ENCODE peak calls at places on chromosome 18, in five cellular contexts. One of them, this sample, is unnamed.

GRCh38 chr18:58221060-58221725 is 177.2 kb downstream of the NEDD4L start:
- DNase-seq in progenitor cell of endocrine pancreas: no peak
- DNase-seq in Peyer's patch: no peak
- DNase-seq in lower lobe of right lung: peak
- DNase-seq in BE2C: no peak
- DNase-seq in this sample: no peak

GRCh38 chr18:44920441-44920840 is 239.8 kb downstream of the SETBP1 start:
- DNase-seq in progenitor cell of endocrine pancreas: no peak
- DNase-seq in Peyer's patch: no peak
- DNase-seq in lower lobe of right lung: no peak
- DNase-seq in BE2C: no peak
- DNase-seq in this sample: no peak

GRCh38 chr18:24027156-24027555 is 12.6 kb downstream of the TTC39C start:
- DNase-seq in progenitor cell of endocrine pancreas: no peak
- DNase-seq in Peyer's patch: no peak
- DNase-seq in lower lobe of right lung: no peak
- DNase-seq in BE2C: no peak
- DNase-seq in this sample: no peak

GRCh38 chr18:49461602-49461977 is 1.1 kb upstream of the DYM start:
- DNase-seq in progenitor cell of endocrine pancreas: no peak
- DNase-seq in Peyer's patch: no peak
- DNase-seq in lower lobe of right lung: no peak
- DNase-seq in BE2C: no peak
- DNase-seq in this sample: no peak

GRCh38 chr18:6355789-6356589 is 58.7 kb downstream of the L3MBTL4 start:
- DNase-seq in progenitor cell of endocrine pancreas: no peak
- DNase-seq in Peyer's patch: no peak
- DNase-seq in lower lobe of right lung: no peak
- DNase-seq in BE2C: no peak
- DNase-seq in this sample: peak

GRCh38 chr18:22625406-22625805 is 207.7 kb upstream of the CTAGE1 start:
- DNase-seq in progenitor cell of endocrine pancreas: no peak
- DNase-seq in Peyer's patch: no peak
- DNase-seq in lower lobe of right lung: no peak
- DNase-seq in BE2C: no peak
- DNase-seq in this sample: no peak

GRCh38 chr18:22115573-22115972 is 53.8 kb upstream of the GATA6 start:
- DNase-seq in progenitor cell of endocrine pancreas: no peak
- DNase-seq in Peyer's patch: no peak
- DNase-seq in lower lobe of right lung: no peak
- DNase-seq in BE2C: no peak
- DNase-seq in this sample: no peak

GRCh38 chr18:69845588-69846506 is 101.8 kb downstream of the CD226 start:
- DNase-seq in progenitor cell of endocrine pancreas: no peak
- DNase-seq in Peyer's patch: no peak
- DNase-seq in lower lobe of right lung: no peak
- DNase-seq in BE2C: no peak
- DNase-seq in this sample: no peak

GRCh38 chr18:51278045-51278649 is 80.7 kb upstream of the MEX3C start:
- DNase-seq in progenitor cell of endocrine pancreas: peak
- DNase-seq in Peyer's patch: no peak
- DNase-seq in lower lobe of right lung: no peak
- DNase-seq in BE2C: peak
- DNase-seq in this sample: no peak

GRCh38 chr18:48589797-48590519 is 51.1 kb downstream of the CTIF start:
- DNase-seq in progenitor cell of endocrine pancreas: no peak
- DNase-seq in Peyer's patch: no peak
- DNase-seq in lower lobe of right lung: no peak
- DNase-seq in BE2C: peak
- DNase-seq in this sample: no peak

GRCh38 chr18:36191286-36191685 is 4.0 kb downstream of the MOCOS start:
- DNase-seq in progenitor cell of endocrine pancreas: no peak
- DNase-seq in Peyer's patch: no peak
- DNase-seq in lower lobe of right lung: no peak
- DNase-seq in BE2C: no peak
- DNase-seq in this sample: no peak

GRCh38 chr18:76670564-76671288 is 151.6 kb upstream of the ZNF236 start:
- DNase-seq in progenitor cell of endocrine pancreas: no peak
- DNase-seq in Peyer's patch: no peak
- DNase-seq in lower lobe of right lung: no peak
- DNase-seq in BE2C: no peak
- DNase-seq in this sample: no peak

GRCh38 chr18:7168408-7168807 is 50.8 kb upstream of the LAMA1 start:
- DNase-seq in progenitor cell of endocrine pancreas: no peak
- DNase-seq in Peyer's patch: no peak
- DNase-seq in lower lobe of right lung: no peak
- DNase-seq in BE2C: no peak
- DNase-seq in this sample: no peak

GRCh38 chr18:55289048-55289447 is 298.9 kb downstream of the TCF4 start:
- DNase-seq in progenitor cell of endocrine pancreas: no peak
- DNase-seq in Peyer's patch: no peak
- DNase-seq in lower lobe of right lung: no peak
- DNase-seq in BE2C: no peak
- DNase-seq in this sample: no peak

GRCh38 chr18:54662986-54663385 is 71.9 kb downstream of the DYNAP start:
- DNase-seq in progenitor cell of endocrine pancreas: no peak
- DNase-seq in Peyer's patch: no peak
- DNase-seq in lower lobe of right lung: no peak
- DNase-seq in BE2C: no peak
- DNase-seq in this sample: no peak

GRCh38 chr18:59779979-59780378 is 82.8 kb upstream of the CCBE1 start:
- DNase-seq in progenitor cell of endocrine pancreas: no peak
- DNase-seq in Peyer's patch: no peak
- DNase-seq in lower lobe of right lung: no peak
- DNase-seq in BE2C: no peak
- DNase-seq in this sample: no peak

GRCh38 chr18:50928551-50928950 is 39.3 kb upstream of the ELAC1 start:
- DNase-seq in progenitor cell of endocrine pancreas: no peak
- DNase-seq in Peyer's patch: no peak
- DNase-seq in lower lobe of right lung: no peak
- DNase-seq in BE2C: no peak
- DNase-seq in this sample: no peak

GRCh38 chr18:7754725-7755181 is 187.6 kb downstream of the PTPRM start:
- DNase-seq in progenitor cell of endocrine pancreas: no peak
- DNase-seq in Peyer's patch: no peak
- DNase-seq in lower lobe of right lung: no peak
- DNase-seq in BE2C: no peak
- DNase-seq in this sample: no peak

DNA sequence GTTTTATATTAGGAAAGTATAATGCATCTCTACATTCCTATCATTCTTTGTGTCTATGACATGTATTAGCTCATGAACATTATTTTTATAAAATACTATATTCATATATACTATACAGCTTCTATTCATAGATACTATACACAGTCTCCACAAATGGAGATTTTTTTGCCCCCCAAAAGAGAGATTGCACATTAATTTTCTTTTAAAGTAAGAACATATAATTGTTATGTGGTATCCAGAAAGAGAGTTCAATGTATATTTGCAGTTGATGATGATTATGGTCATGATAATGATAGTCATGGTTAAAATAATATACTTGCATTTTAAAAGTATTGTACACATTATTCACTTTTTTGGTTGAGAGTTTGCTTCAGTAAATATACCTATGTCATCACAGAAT is 445.3 kb downstream of the DSC3 start:
- DNase-seq in progenitor cell of endocrine pancreas: no peak
- DNase-seq in Peyer's patch: no peak
- DNase-seq in lower lobe of right lung: no peak
- DNase-seq in BE2C: no peak
- DNase-seq in this sample: no peak
- TF ChIP-seq CTCF in progenitor cell of endocrine pancreas: no peak
- TF ChIP-seq CTCF in Peyer's patch: no peak
- TF ChIP-seq CTCF in lower lobe of right lung: no peak
- TF ChIP-seq CTCF in BE2C: no peak
- TF ChIP-seq CTCF in this sample: no peak

DNA sequence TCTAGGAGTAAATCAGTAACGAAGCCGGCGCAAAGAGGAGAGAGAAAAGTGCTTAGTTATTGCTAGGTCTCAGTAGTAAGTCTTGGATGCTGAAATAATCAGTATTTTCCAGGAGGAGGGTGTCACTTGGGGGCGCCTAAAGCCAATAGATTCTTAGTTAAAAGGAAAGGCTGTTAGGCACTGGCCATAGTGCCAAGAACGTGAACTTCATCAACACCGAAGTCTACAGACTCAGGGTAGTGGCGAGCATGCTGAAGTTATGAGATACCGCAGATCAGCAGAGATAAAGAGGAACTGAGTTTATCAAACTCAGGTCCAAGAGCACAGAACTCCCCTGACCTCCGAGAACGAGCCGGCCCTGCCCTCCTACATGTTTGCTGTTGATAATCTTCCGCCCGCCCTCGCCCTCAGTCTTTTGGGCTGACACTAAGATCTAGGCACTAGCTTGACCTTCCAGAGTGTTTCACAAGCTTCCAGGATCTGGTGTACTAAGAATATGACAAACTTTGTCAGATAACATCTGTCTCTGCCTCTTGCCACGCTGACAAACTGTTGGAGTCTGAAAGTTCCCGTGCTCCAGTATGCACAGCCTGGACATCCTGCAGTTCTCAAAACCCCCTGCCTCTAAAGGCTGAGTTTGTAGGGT is 49.2 kb downstream of the CYB5A start:
- DNase-seq in progenitor cell of endocrine pancreas: no peak
- DNase-seq in Peyer's patch: no peak
- DNase-seq in lower lobe of right lung: no peak
- DNase-seq in BE2C: no peak
- DNase-seq in this sample: no peak
- TF ChIP-seq CTCF in progenitor cell of endocrine pancreas: no peak
- TF ChIP-seq CTCF in Peyer's patch: peak
- TF ChIP-seq CTCF in lower lobe of right lung: peak
- TF ChIP-seq CTCF in BE2C: no peak
- TF ChIP-seq CTCF in this sample: no peak

GRCh38 chr18:12423820-12424219 is 16.1 kb downstream of the PRELID3A start:
- DNase-seq in progenitor cell of endocrine pancreas: no peak
- DNase-seq in Peyer's patch: no peak
- DNase-seq in lower lobe of right lung: no peak
- DNase-seq in BE2C: no peak
- DNase-seq in this sample: no peak

GRCh38 chr18:12423393-12423792 is 15.7 kb downstream of the PRELID3A start:
- DNase-seq in progenitor cell of endocrine pancreas: no peak
- DNase-seq in Peyer's patch: no peak
- DNase-seq in lower lobe of right lung: no peak
- DNase-seq in BE2C: no peak
- DNase-seq in this sample: no peak

GRCh38 chr18:12422936-12423335 is 15.2 kb downstream of the PRELID3A start:
- DNase-seq in progenitor cell of endocrine pancreas: no peak
- DNase-seq in Peyer's patch: no peak
- DNase-seq in lower lobe of right lung: no peak
- DNase-seq in BE2C: peak
- DNase-seq in this sample: no peak

GRCh38 chr18:12420831-12421421 is 13.2 kb downstream of the PRELID3A start:
- DNase-seq in progenitor cell of endocrine pancreas: peak
- DNase-seq in Peyer's patch: no peak
- DNase-seq in lower lobe of right lung: no peak
- DNase-seq in BE2C: peak
- DNase-seq in this sample: peak

DNA sequence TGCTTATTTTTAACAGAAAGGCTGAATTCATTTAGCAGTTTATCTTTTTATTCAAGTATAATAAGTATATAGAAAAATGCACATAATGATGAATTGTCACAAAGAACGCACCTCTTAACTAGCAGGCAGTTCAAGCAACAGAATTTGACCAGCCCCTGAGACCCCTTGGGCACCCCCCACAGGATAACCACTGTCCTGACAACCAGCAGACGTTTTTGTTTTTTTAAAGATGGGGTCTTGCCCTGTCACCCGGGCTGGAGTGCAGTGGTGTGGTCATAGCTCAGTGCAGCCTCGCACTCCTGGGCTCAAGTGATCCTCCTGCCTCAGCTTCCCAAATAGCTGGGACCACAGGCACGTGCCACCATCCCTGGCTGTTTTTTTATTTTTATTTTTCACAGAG is 14.0 kb downstream of the PRELID3A start:
- DNase-seq in progenitor cell of endocrine pancreas: no peak
- DNase-seq in Peyer's patch: no peak
- DNase-seq in lower lobe of right lung: no peak
- DNase-seq in BE2C: no peak
- DNase-seq in this sample: no peak
- TF ChIP-seq CTCF in progenitor cell of endocrine pancreas: no peak
- TF ChIP-seq CTCF in Peyer's patch: no peak
- TF ChIP-seq CTCF in lower lobe of right lung: no peak
- TF ChIP-seq CTCF in BE2C: no peak
- TF ChIP-seq CTCF in this sample: no peak

DNA sequence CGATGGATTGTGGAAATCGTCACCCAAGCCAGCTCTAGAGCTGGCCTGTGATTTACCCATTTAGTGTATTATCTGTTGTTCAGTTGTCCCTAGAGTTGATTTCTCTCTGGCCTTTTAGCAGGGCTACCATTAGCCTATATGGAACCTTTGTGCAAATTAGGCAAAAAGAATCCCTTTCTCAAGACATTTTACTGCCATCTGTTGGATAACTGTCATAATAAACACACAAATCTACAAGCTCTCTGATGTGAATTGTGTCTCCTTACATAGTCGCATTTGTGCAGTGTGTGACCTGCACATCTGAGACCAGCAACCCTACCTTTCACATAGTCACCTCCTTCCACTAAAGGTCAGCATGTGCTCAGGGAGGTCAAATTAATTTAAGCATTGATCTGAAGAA is 34.0 kb downstream of the LOXHD1 start:
- DNase-seq in progenitor cell of endocrine pancreas: no peak
- DNase-seq in Peyer's patch: no peak
- DNase-seq in lower lobe of right lung: no peak
- DNase-seq in BE2C: no peak
- DNase-seq in this sample: peak
- TF ChIP-seq CTCF in progenitor cell of endocrine pancreas: no peak
- TF ChIP-seq CTCF in Peyer's patch: no peak
- TF ChIP-seq CTCF in lower lobe of right lung: peak
- TF ChIP-seq CTCF in BE2C: peak
- TF ChIP-seq CTCF in this sample: no peak

DNA sequence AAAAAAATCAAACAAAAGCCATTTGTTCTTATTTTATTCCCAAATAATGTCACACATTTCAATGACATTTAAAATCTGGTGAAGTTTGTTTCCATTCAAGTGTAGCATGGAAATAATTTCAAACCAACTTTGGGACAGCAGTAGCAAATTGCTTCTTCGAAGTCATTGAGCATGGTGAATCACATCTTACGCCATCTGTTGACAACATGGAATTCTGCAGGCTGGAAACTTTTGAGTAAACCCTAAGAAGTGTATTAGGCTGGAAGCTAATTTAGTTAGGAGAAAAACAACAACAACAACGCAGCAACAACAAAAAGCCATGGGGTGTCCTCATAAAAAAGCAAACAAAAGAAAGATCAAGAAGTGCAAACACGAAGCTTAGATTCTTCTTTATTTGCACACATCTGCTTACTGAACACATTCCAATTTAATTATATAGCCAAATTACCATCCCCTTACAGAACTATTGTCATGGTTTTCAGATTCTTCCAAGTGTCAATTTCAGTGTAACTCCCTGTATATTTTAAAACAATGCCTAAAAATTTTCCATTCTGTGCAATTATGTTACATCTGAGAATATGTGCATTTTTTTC is 659.0 kb upstream of the CDH7 start:
- DNase-seq in progenitor cell of endocrine pancreas: no peak
- DNase-seq in Peyer's patch: no peak
- DNase-seq in lower lobe of right lung: no peak
- DNase-seq in BE2C: no peak
- DNase-seq in this sample: no peak
- TF ChIP-seq CTCF in progenitor cell of endocrine pancreas: peak
- TF ChIP-seq CTCF in Peyer's patch: peak
- TF ChIP-seq CTCF in lower lobe of right lung: peak
- TF ChIP-seq CTCF in BE2C: peak
- TF ChIP-seq CTCF in this sample: peak

This sample was measured in GM13976.